ENCODE peak calls at places on chromosomes 2 and 18, in five cellular contexts. One of them, this sample, is unnamed.

GRCh38 chr2:84904151-84904550 is 1.3 kb upstream of the TMSB10 start:
- DNase-seq in HCT116: no peak
- DNase-seq in SK-N-SH: no peak
- DNase-seq in H1: no peak
- DNase-seq in K562: no peak
- DNase-seq in this sample: no peak

GRCh38 chr2:30300456-30301221 is 69.3 kb downstream of the LBH start:
- DNase-seq in HCT116: no peak
- DNase-seq in SK-N-SH: peak; percentile 69
- DNase-seq in K562: no peak
- DNase-seq in H1: no peak
- DNase-seq in this sample: peak; percentile 5

GRCh38 chr2:2688231-2688630 is 357.2 kb upstream of the MYT1L start:
- DNase-seq in K562: no peak
- DNase-seq in HCT116: no peak
- DNase-seq in H1: no peak
- DNase-seq in SK-N-SH: no peak
- DNase-seq in this sample: no peak

GRCh38 chr2:128682266-128682665 is 363.6 kb upstream of the HS6ST1 start:
- DNase-seq in H1: no peak
- DNase-seq in HCT116: no peak
- DNase-seq in SK-N-SH: no peak
- DNase-seq in K562: no peak
- DNase-seq in this sample: no peak

GRCh38 chr2:10342245-10342951 is 39.7 kb downstream of the HPCAL1 start:
- DNase-seq in SK-N-SH: no peak
- DNase-seq in HCT116: no peak
- DNase-seq in K562: no peak
- DNase-seq in H1: no peak
- DNase-seq in this sample: no peak

GRCh38 chr2:231334981-231335380 is 60.5 kb upstream of the B3GNT7 start:
- DNase-seq in SK-N-SH: no peak
- DNase-seq in HCT116: no peak
- DNase-seq in H1: no peak
- DNase-seq in K562: no peak
- DNase-seq in this sample: no peak

GRCh38 chr2:235599596-235600338 is 105.9 kb downstream of the AGAP1 start:
- DNase-seq in SK-N-SH: no peak
- DNase-seq in H1: no peak
- DNase-seq in K562: no peak
- DNase-seq in HCT116: no peak
- DNase-seq in this sample: no peak

GRCh38 chr18:25289040-25289631 is 62.8 kb downstream of the ZNF521 start:
- DNase-seq in K562: no peak
- DNase-seq in H1: no peak
- DNase-seq in HCT116: no peak
- DNase-seq in SK-N-SH: no peak
- DNase-seq in this sample: no peak

GRCh38 chr2:143807677-143808076 is 678.5 kb downstream of the ARHGAP15 start:
- DNase-seq in SK-N-SH: no peak
- DNase-seq in K562: no peak
- DNase-seq in H1: no peak
- DNase-seq in HCT116: no peak
- DNase-seq in this sample: no peak

GRCh38 chr18:72700961-72701710 is 157.0 kb upstream of the CBLN2 start:
- DNase-seq in K562: no peak
- DNase-seq in H1: no peak
- DNase-seq in SK-N-SH: peak; percentile 20
- DNase-seq in HCT116: no peak
- DNase-seq in this sample: no peak

GRCh38 chr2:31078579-31079105 is 59.6 kb downstream of the GALNT14 start:
- DNase-seq in K562: no peak
- DNase-seq in H1: peak; percentile 17
- DNase-seq in SK-N-SH: no peak
- DNase-seq in HCT116: no peak
- DNase-seq in this sample: no peak

GRCh38 chr2:98806266-98806697 is 75.3 kb upstream of the MGAT4A start:
- DNase-seq in K562: no peak
- DNase-seq in HCT116: no peak
- DNase-seq in SK-N-SH: peak; percentile 70
- DNase-seq in H1: no peak
- DNase-seq in this sample: no peak

GRCh38 chr18:61736168-61736567 is 156.6 kb downstream of the RNF152 start:
- DNase-seq in H1: no peak
- DNase-seq in K562: no peak
- DNase-seq in SK-N-SH: no peak
- DNase-seq in HCT116: no peak
- DNase-seq in this sample: no peak

GRCh38 chr2:70160545-70160944 is 30.3 kb downstream of the C2orf42 start:
- DNase-seq in H1: no peak
- DNase-seq in HCT116: no peak
- DNase-seq in SK-N-SH: no peak
- DNase-seq in K562: no peak
- DNase-seq in this sample: no peak

GRCh38 chr2:118813601-118814000 is 33.8 kb downstream of the EN1 start:
- DNase-seq in K562: peak; percentile 26
- DNase-seq in H1: no peak
- DNase-seq in HCT116: no peak
- DNase-seq in SK-N-SH: no peak
- DNase-seq in this sample: no peak

GRCh38 chr2:173075781-173076556 is at the start of gene MAP3K20:
- DNase-seq in K562: peak; percentile 87
- DNase-seq in SK-N-SH: peak; percentile 86
- DNase-seq in H1: peak; percentile 77
- DNase-seq in HCT116: no peak
- DNase-seq in this sample: peak; percentile 75

DNA sequence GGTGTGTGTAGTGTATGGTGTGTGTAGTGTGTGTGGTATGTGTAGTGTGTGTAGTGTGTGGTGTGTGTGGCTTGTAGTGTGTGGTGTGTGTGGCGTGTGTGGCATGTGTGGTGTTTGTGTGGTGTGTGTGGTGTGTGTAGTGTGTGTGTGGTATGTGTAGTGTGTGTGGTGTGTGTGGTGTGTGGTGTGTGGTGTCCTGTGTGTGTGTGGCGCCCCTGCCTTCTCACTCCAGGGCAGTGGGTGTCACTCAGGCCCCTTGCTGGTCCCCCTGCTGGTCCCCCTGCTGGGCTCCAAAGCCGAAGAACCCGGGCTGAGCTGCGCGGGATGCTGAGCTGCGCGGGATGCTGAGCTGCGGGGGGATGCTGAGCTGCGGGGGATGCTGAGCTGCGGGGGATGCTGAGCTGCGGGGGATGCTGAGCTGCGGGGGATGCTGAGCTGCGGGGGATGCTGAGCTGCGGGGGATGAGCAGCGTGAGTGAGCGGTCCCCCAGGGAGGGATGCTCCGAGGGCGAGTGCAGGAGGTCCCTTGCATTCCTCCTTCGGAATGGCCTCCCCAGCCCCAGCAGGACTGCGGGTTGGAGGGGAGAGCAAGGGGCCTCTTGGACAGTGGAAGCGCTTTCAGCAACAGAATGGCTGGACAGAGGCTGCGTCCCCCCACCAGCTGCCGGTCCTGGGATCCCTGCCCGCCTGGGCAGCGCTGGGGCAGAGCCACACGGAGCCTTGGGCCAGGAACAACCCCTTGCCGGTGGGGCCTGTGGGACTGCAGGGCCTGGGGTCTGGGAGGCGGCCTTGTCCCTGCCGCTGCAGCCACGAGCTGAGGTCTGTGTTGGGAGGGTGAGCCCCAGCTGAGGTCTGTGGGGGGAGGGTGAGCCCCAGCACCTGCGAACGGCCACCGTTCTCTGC is 3.3 kb upstream of the RTP5 start:
- DNase-seq in H1: peak; percentile 75
- DNase-seq in SK-N-SH: peak; percentile 82
- DNase-seq in HCT116: no peak
- DNase-seq in K562: no peak
- DNase-seq in this sample: no peak
- TF ChIP-seq JUND in H1: no peak
- TF ChIP-seq JUND in SK-N-SH: no peak
- TF ChIP-seq JUND in HCT116: no peak
- TF ChIP-seq JUND in K562: no peak
- TF ChIP-seq JUND in this sample: no peak

DNA sequence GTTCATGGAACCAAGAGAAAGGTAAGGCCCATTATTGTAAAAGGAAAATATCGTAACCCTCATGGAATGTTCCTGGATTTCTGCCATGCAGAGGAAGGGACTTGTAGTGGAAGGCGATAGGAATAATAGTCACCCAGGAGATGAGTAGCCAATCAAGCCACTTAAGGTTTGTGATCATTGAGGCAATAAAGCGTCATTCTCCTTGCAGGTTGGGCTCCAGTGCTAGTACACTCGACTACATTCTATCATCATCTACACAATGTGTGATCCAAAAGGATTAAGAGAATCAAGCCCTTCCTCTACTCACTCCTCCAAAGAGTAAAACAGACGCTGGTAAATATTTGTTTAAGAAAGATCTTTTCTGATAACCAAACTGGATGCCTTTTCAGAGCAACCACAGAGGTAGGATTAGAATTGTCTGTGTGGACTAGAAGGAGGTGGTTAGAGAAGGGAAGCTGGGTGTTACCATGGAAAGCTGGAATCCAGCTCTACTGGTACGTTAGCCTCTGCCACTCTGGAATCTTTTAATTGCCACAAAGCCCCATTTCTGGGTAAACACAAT is 245.7 kb downstream of the IKZF2 start:
- DNase-seq in H1: no peak
- DNase-seq in K562: no peak
- DNase-seq in SK-N-SH: no peak
- DNase-seq in HCT116: no peak
- DNase-seq in this sample: peak; percentile 98
- TF ChIP-seq JUND in H1: no peak
- TF ChIP-seq JUND in K562: no peak
- TF ChIP-seq JUND in SK-N-SH: no peak
- TF ChIP-seq JUND in HCT116: no peak
- TF ChIP-seq JUND in this sample: peak; percentile 67

GRCh38 chr2:205902041-205902898 is 183.7 kb downstream of the INO80D start:
- DNase-seq in K562: peak; percentile 21
- DNase-seq in SK-N-SH: peak; percentile 71
- DNase-seq in HCT116: no peak
- DNase-seq in H1: no peak
- DNase-seq in this sample: peak; percentile 60

GRCh38 chr2:205904873-205905272 is 181.1 kb downstream of the INO80D start:
- DNase-seq in SK-N-SH: no peak
- DNase-seq in H1: no peak
- DNase-seq in HCT116: no peak
- DNase-seq in K562: no peak
- DNase-seq in this sample: no peak

GRCh38 chr2:205902899-205903236 is 183.1 kb downstream of the INO80D start:
- DNase-seq in SK-N-SH: no peak
- DNase-seq in HCT116: no peak
- DNase-seq in K562: no peak
- DNase-seq in H1: no peak
- DNase-seq in this sample: no peak

GRCh38 chr2:205906419-205906818 is 179.6 kb downstream of the INO80D start:
- DNase-seq in H1: no peak
- DNase-seq in K562: no peak
- DNase-seq in SK-N-SH: no peak
- DNase-seq in HCT116: no peak
- DNase-seq in this sample: no peak

GRCh38 chr2:205903549-205904129 is 182.3 kb downstream of the INO80D start:
- DNase-seq in SK-N-SH: peak; percentile 57
- DNase-seq in K562: peak; percentile 35
- DNase-seq in H1: no peak
- DNase-seq in HCT116: peak; percentile 51
- DNase-seq in this sample: no peak
- TF ChIP-seq JUND in SK-N-SH: no peak
- TF ChIP-seq JUND in K562: no peak
- TF ChIP-seq JUND in H1: no peak
- TF ChIP-seq JUND in HCT116: no peak
- TF ChIP-seq JUND in this sample: no peak

GRCh38 chr18:30381826-30382225 is 660.7 kb downstream of the DSC3 start:
- DNase-seq in HCT116: no peak
- DNase-seq in K562: no peak
- DNase-seq in H1: no peak
- DNase-seq in SK-N-SH: no peak
- DNase-seq in this sample: no peak
- TF ChIP-seq JUND in HCT116: no peak
- TF ChIP-seq JUND in K562: no peak
- TF ChIP-seq JUND in H1: no peak
- TF ChIP-seq JUND in SK-N-SH: no peak
- TF ChIP-seq JUND in this sample: no peak

DNA sequence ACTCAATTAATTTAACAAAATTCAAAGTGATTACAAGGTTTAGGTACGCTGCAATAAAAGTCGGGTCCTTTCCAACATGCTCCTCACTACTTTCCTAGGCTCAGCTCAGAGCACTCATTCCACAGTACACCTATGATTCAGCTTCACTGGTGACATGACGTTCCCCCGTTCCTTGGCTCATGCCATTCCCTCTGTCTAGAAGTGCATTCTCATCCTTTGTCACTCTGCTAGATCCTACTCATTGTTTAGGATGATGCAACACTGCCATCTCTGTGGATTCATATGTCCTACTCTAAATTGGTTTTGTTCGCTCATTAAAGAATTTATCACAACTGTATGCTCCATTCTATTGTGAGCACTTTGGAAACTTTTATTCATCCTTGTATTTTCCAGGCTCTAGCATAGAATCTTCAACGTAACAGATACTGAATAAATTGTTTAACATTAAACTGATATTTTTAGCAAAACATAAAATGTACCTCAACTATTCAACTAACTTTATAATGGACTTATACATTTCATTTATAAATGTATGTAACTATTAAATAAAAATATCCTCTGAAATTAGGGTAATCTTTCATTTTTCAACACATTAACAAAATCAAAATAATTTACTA is 78.6 kb downstream of the FAM228A start:
- DNase-seq in HCT116: no peak
- DNase-seq in SK-N-SH: no peak
- DNase-seq in H1: no peak
- DNase-seq in K562: peak; percentile 58
- DNase-seq in this sample: no peak
- TF ChIP-seq JUND in HCT116: no peak
- TF ChIP-seq JUND in SK-N-SH: no peak
- TF ChIP-seq JUND in H1: peak; percentile 17
- TF ChIP-seq JUND in K562: peak; percentile 97
- TF ChIP-seq JUND in this sample: no peak

This sample was measured in T47D.